ENCODE peak calls at places on chromosome 1, in nine cellular contexts. G is brain microvascular endothelial cell; H is heart left ventricle; L is IMR-90; T is tibial artery; D is HepG2; S is endodermal cell; U is colonic mucosa; J is CD8-positive, alpha-beta T cell. W is an unnamed sample. For H3K27me3, the result is how much of the 10 kb centered on the place peaks cover.

GRCh38 chr1:55589656-55590297 is 374.6 kb upstream of the USP24 start:
- DNase-seq in G (no peak), H (no peak), L (no peak), T (peak), D (no peak), S (no peak), U (no peak), J (no peak), W (no peak)

GRCh38 chr1:204306076-204306475 is 53.7 kb downstream of the PLEKHA6 start:
- DNase-seq in G (no peak), H (no peak), L (no peak), T (no peak), D (no peak), S (no peak), U (no peak), J (no peak), W (no peak)

GRCh38 chr1:155678027-155678426 is 10.5 kb downstream of the YY1AP1 start:
- DNase-seq in G (no peak), H (no peak), L (no peak), T (no peak), D (no peak), S (no peak), U (no peak), J (no peak), W (no peak)

GRCh38 chr1:36256558-36257374 is 32.5 kb downstream of the THRAP3 start:
- DNase-seq in G (no peak), H (no peak), L (no peak), T (no peak), D (no peak), S (no peak), U (no peak), J (no peak), W (no peak)

GRCh38 chr1:225602590-225603206 is 50.2 kb downstream of the ENAH start:
- DNase-seq in G (no peak), H (no peak), L (no peak), T (no peak), D (no peak), S (no peak), U (no peak), J (no peak), W (no peak)

GRCh38 chr1:109399326-109399957 is 1.7 kb upstream of the SORT1 start:
- DNase-seq in G (peak), H (no peak), L (peak), T (no peak), D (peak), S (no peak), U (peak), J (no peak), W (peak)

GRCh38 chr1:43351421-43352350 is 7.1 kb upstream of the CDC20 start:
- DNase-seq in G (no peak), H (no peak), L (no peak), T (no peak), D (peak), S (no peak), U (no peak), J (no peak), W (no peak)

GRCh38 chr1:151923422-151923821 is 14.1 kb upstream of the THEM4 start:
- DNase-seq in G (no peak), H (no peak), L (no peak), T (no peak), D (no peak), S (no peak), U (no peak), J (no peak), W (no peak)

GRCh38 chr1:169914534-169914933 is 20.8 kb upstream of the SCYL3 start:
- DNase-seq in G (peak), H (no peak), L (peak), T (no peak), D (no peak), S (no peak), U (no peak), J (no peak), W (no peak)

DNA sequence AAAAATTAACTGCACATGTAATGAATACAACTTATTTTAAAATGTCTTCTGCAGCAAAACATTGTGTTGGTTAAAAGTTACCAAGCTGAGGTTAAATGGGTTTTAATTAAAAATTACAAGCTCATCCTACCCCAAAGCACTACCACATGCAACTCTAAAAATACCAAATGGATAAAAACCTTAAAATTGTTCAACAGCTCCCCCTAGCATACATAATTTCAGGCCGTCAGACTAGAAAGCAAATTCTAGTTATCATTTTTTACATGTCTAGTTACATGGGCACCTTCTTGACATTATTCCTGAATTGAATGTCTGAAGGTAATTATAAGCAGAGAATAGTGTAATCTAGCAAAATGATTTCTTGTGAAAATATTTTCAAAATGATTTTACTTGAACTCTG is 176.5 kb downstream of the C1orf21 start:
- DNase-seq in G (no peak), H (no peak), L (peak), T (no peak), D (no peak), S (no peak), U (no peak), J (no peak), W (no peak)
- H3K27ac ChIP-seq in G (no peak), H (peak), L (no peak), T (no peak), D (no peak), S (no peak), U (no peak), J (no peak), W (no peak)

DNA sequence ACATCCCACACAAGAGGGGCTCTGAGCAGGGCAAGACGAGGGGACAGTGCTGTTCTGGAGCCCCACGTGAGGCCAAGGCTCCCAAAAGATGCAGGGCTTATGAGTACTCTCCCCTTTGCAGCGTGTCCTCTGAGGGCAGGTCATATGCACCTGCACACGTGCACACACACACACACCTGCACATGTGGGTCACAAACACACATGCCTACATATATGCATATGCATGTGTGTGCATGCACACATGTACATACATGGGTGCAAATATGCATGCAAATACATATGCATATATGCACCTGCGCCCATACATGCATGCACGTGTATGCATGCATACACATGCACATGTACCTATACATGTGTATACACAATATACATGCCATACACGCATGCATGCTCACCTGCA is 197.9 kb downstream of the NPHP4 start:
- DNase-seq in G (no peak), H (no peak), L (no peak), T (no peak), D (no peak), S (no peak), U (no peak), J (no peak), W (no peak)
- H3K27me3 ChIP-seq in G (under half), H (under half), L (under half), T (under half), D (under half), S (under half), U (under half), J (under half), W (under half)

GRCh38 chr1:5941671-5942070 is 50.6 kb downstream of the NPHP4 start:
- DNase-seq in G (no peak), H (no peak), L (no peak), T (no peak), D (no peak), S (no peak), U (no peak), J (peak), W (no peak)
- H3K27ac ChIP-seq in G (no peak), H (no peak), L (no peak), T (no peak), D (no peak), S (no peak), U (no peak), J (no peak), W (no peak)

GRCh38 chr1:231177226-231177625 is 15.4 kb downstream of the TRIM67 start:
- DNase-seq in G (no peak), H (no peak), L (no peak), T (no peak), D (no peak), S (no peak), U (no peak), J (no peak), W (no peak)

GRCh38 chr1:231176421-231176820 is 14.6 kb downstream of the TRIM67 start:
- DNase-seq in G (no peak), H (no peak), L (no peak), T (no peak), D (no peak), S (no peak), U (no peak), J (no peak), W (no peak)

GRCh38 chr1:231178970-231179369 is 17.1 kb downstream of the TRIM67 start:
- DNase-seq in G (no peak), H (no peak), L (no peak), T (no peak), D (no peak), S (no peak), U (no peak), J (no peak), W (no peak)

GRCh38 chr1:231180034-231180433 is 18.2 kb downstream of the TRIM67 start:
- DNase-seq in G (no peak), H (no peak), L (no peak), T (no peak), D (no peak), S (no peak), U (no peak), J (no peak), W (no peak)

GRCh38 chr1:231177971-231178370 is 16.1 kb downstream of the TRIM67 start:
- DNase-seq in G (no peak), H (no peak), L (no peak), T (no peak), D (no peak), S (no peak), U (no peak), J (no peak), W (no peak)
- H3K27me3 ChIP-seq in G (under half), H (under half), L (under half), T (under half), D (under half), S (under half), U (under half), J (under half), W (under half)

DNA sequence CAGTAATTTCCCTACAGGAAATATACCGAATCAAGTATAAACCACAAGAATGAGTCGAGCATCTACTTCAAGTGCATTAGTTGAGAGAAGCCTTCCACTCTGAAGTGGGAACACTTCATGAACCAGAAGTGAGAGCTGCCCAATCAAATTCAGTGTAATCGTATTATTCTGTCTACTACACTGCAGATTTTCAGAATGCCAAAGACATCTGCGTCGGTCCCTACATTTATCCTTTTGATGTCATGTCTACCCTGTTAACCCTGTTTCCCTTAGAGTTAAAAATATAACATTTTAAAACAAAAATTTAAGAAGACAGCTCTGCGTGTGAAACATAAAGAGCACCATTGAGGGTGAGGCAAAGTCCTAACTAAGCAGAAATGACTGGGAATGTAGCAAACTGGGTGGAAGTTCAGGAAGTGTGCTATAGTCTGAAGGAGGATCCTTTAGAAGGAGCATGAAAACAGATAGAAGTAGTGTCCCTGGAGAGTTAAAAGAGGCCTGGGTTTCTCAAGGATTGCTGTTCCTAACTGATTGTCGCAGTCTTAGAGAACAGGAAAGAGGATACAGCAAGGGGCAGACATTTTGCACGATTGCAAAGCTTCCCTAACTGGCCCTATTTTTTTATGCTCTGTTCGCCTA is 291.2 kb downstream of the PTPRC start:
- DNase-seq in G (peak), H (no peak), L (peak), T (no peak), D (no peak), S (no peak), U (no peak), J (no peak), W (no peak)
- H3K27ac ChIP-seq in G (peak), H (peak), L (peak), T (no peak), D (no peak), S (peak), U (no peak), J (no peak), W (no peak)

GRCh38 chr1:181318022-181318857 is 165.1 kb upstream of the CACNA1E start:
- DNase-seq in G (no peak), H (no peak), L (no peak), T (no peak), D (no peak), S (peak), U (no peak), J (no peak), W (peak)

GRCh38 chr1:181314010-181314409 is 169.3 kb upstream of the CACNA1E start:
- DNase-seq in G (no peak), H (no peak), L (no peak), T (no peak), D (no peak), S (no peak), U (no peak), J (no peak), W (no peak)

GRCh38 chr1:181318858-181319235 is 164.5 kb upstream of the CACNA1E start:
- DNase-seq in G (no peak), H (no peak), L (peak), T (no peak), D (no peak), S (no peak), U (no peak), J (no peak), W (no peak)

GRCh38 chr1:181317261-181317924 is 165.9 kb upstream of the CACNA1E start:
- DNase-seq in G (no peak), H (no peak), L (no peak), T (no peak), D (no peak), S (peak), U (no peak), J (no peak), W (no peak)

DNA sequence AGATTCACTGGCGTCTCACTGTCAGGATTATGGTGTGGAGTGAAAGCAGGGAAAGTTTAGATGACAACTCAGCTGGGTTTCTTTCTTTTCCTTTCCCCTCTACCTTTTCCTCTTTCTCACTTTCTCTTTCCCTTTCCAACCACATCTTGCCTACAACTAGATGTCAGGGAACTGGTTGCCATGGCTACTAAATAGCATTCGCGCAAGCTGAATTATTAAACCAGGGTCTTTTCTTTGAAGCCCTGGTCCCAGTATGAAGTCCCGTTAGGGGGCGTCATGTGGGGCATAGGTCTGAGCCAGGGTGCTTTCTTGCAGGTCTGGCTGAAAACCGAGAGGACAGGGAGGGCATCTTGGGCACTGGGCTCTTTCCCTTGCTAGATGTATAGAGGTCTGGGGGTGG is 168.4 kb upstream of the CACNA1E start:
- DNase-seq in G (no peak), H (no peak), L (no peak), T (no peak), D (no peak), S (peak), U (no peak), J (no peak), W (no peak)
- H3K27me3 ChIP-seq in G (under half), H (half or more), L (under half), T (under half), D (under half), S (half or more), U (under half), J (under half), W (under half)

DNA sequence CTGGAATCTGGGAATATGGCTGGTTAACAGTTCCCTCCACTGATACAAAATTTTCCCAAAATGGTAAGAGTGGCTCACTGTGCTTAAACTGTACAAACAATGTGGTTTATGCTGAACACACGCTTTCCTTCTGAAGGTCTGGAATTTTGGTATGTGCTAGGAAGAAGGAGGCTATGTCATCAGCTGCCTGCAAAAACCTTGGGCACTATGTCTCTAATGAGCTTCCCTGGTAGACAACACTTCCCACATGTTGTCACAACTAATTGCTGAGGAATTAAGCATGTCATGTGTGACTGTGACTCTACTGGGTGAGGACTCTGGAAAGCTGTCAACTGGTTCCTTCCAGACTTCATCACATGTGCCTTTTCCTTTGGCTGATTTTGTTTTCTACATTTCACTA is 29.2 kb downstream of the IPP start:
- DNase-seq in G (peak), H (no peak), L (peak), T (no peak), D (no peak), S (no peak), U (no peak), J (no peak), W (no peak)
- H3K27ac ChIP-seq in G (peak), H (no peak), L (peak), T (no peak), D (no peak), S (no peak), U (no peak), J (no peak), W (no peak)

GRCh38 chr1:29593601-29594382 is 357.5 kb downstream of the PTPRU start:
- DNase-seq in G (no peak), H (no peak), L (no peak), T (no peak), D (no peak), S (peak), U (no peak), J (no peak), W (no peak)
- H3K27me3 ChIP-seq in G (under half), H (under half), L (under half), T (under half), D (under half), S (under half), U (under half), J (under half), W (under half)

GRCh38 chr1:153631047-153632022 is 2.5 kb upstream of the CHTOP start:
- DNase-seq in G (no peak), H (no peak), L (no peak), T (no peak), D (peak), S (no peak), U (no peak), J (no peak), W (no peak)

GRCh38 chr1:153629971-153630370 is 1.7 kb downstream of the S100A1 start:
- DNase-seq in G (no peak), H (peak), L (no peak), T (no peak), D (no peak), S (no peak), U (no peak), J (no peak), W (no peak)

GRCh38 chr1:153629343-153629665 is 1.1 kb downstream of the S100A1 start:
- DNase-seq in G (no peak), H (no peak), L (no peak), T (no peak), D (peak), S (no peak), U (no peak), J (no peak), W (no peak)

GRCh38 chr1:153628638-153629342 is 556 bp downstream of the S100A1 start:
- DNase-seq in G (no peak), H (no peak), L (no peak), T (no peak), D (no peak), S (no peak), U (no peak), J (no peak), W (peak)

DNA sequence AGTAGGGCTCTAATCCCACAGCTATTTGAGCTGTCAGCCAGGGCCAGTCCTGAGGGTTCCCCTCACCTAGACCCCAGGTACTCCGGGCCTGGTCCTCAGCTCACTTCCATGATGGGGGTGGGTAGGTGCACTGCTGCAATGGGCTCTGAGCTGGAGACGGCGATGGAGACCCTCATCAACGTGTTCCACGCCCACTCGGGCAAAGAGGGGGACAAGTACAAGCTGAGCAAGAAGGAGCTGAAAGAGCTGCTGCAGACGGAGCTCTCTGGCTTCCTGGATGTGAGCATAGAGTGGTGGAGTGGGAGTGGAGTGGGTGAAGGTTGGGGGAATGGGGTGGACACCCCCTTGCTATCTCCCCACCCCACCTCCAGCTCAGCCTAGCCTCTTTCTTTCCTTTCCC is 2.1 kb downstream of the S100A1 start:
- DNase-seq in G (no peak), H (no peak), L (no peak), T (no peak), D (no peak), S (no peak), U (no peak), J (no peak), W (no peak)
- H3K27ac ChIP-seq in G (no peak), H (peak), L (no peak), T (peak), D (peak), S (no peak), U (no peak), J (no peak), W (peak)